ENCODE peak calls at places on chromosomes 1 and 21, in five cellular contexts. B, V, L, F and H are unnamed samples.

GRCh38 chr21:39094847-39095525 is 88.3 kb downstream of the PSMG1 start:
- DNase-seq in B (no peak), V (no peak), F (no peak), L (no peak), H (no peak)

GRCh38 chr1:204398197-204399125 is 13.2 kb downstream of the PPP1R15B start:
- DNase-seq in F (peak; percentile 94), L (peak; percentile 97), V (peak; percentile 70), B (peak; percentile 33), H (peak; percentile 26)

GRCh38 chr1:108537976-108538375 is 21.9 kb upstream of the EEIG2 start:
- DNase-seq in F (no peak), B (no peak), V (no peak), L (no peak), H (no peak)

GRCh38 chr1:4664601-4665000 is 10.2 kb downstream of the AJAP1 start:
- DNase-seq in V (no peak), B (no peak), L (no peak), F (no peak), H (no peak)

GRCh38 chr1:20323613-20323920 is 32.9 kb downstream of the VWA5B1 start:
- DNase-seq in F (no peak), V (no peak), L (no peak), B (no peak), H (no peak)

GRCh38 chr1:202343652-202344349 is 2.1 kb upstream of the UBE2T start:
- DNase-seq in B (no peak), L (peak; percentile 81), V (no peak), F (no peak), H (peak; percentile 15)

GRCh38 chr1:60281360-60281932 is 207.9 kb upstream of the C1orf87 start:
- DNase-seq in L (peak; percentile 89), F (peak; percentile 65), B (no peak), V (peak; percentile 63), H (no peak)

GRCh38 chr1:46174448-46175231 is at the start of gene TSPAN1:
- DNase-seq in L (no peak), V (no peak), F (no peak), B (no peak), H (no peak)

GRCh38 chr1:83583351-83584014 is 415.4 kb downstream of the TTLL7 start:
- DNase-seq in B (peak; percentile 18), F (peak; percentile 48), L (no peak), V (peak; percentile 35), H (peak; percentile 24)

GRCh38 chr21:26835027-26835713 is 10.0 kb downstream of the ADAMTS1 start:
- DNase-seq in F (no peak), V (no peak), B (no peak), L (no peak), H (no peak)

GRCh38 chr1:207873055-207873890 is 37.7 kb downstream of the CD34 start:
- DNase-seq in V (peak; percentile 76), L (no peak), F (no peak), B (no peak), H (no peak)

DNA sequence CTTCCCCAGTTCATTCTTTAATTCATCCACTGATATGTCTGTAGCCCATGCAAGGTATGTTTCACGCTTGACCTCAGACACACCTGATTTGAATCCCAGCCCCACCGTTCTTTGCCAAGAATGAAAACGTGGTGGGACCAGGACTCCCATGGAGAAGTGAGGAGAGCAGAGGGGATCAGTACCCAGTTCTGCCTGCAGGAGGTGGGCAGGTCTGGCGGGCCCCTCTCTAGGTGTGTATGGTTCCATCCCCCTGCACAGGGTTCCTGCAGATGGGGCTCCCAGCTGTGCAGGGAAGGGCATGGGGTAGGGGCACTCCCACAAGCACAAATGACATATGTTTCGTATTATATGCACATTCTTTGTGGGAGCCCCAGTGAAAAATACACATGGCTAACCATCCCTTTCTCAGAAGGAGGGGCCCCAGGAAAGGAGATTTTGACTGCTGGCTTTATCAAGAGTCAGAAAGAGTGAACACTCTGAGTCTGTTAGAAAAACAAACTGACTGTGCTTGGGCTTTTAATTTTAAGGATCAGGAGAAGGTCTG is 144.6 kb downstream of the PLPP3 start:
- DNase-seq in B (no peak), F (no peak), L (peak; percentile 35), V (no peak), H (no peak)
- TF ChIP-seq CTCF in B (no peak), F (no peak), L (peak; percentile 47), V (no peak), H (peak; percentile 24)

DNA sequence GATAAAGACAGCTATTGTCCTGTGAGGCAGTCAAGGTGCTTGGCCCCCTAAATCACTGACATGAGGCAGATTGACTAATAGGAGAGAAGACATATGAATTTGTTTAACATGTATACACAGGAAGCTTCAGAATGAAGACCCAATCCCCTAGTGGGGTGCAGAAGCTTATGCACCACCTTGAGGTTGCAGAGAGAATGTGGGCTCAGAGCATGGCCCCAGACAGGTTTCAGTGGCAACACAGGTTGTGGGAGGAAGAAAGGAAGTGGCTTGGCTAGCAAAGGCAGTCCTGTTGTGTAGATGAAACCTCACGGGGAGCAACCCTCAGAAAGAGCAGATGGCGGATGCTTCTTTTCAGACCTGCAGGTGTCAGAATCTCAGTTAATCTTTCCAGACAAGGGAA is 37.0 kb upstream of the PARP1 start:
- DNase-seq in B (peak; percentile 55), V (peak; percentile 86), L (peak; percentile 61), F (peak; percentile 47), H (peak; percentile 65)
- TF ChIP-seq CTCF in B (peak; percentile 45), V (peak; percentile 61), L (peak; percentile 35), F (no peak), H (peak; percentile 66)

GRCh38 chr1:155911156-155912055 is at the start of gene RIT1:
- DNase-seq in L (peak; percentile 94), V (peak; percentile 92), B (peak; percentile 83), F (peak; percentile 93), H (peak; percentile 90)
- TF ChIP-seq CTCF in L (no peak), V (peak; percentile 9), B (no peak), F (no peak), H (no peak)

GRCh38 chr1:245241506-245242130 is 86.8 kb downstream of the KIF26B start:
- DNase-seq in V (no peak), L (no peak), B (no peak), F (no peak), H (no peak)
- TF ChIP-seq CTCF in V (no peak), L (no peak), B (no peak), F (no peak), H (no peak)

GRCh38 chr1:110408488-110408887 is 994 bp upstream of the LAMTOR5 start:
- DNase-seq in L (no peak), B (no peak), F (no peak), V (no peak), H (no peak)

GRCh38 chr1:110411173-110411572 is 3.7 kb upstream of the LAMTOR5 start:
- DNase-seq in B (no peak), L (no peak), F (no peak), V (no peak), H (no peak)

GRCh38 chr1:110412576-110412975 is 5.1 kb upstream of the LAMTOR5 start:
- DNase-seq in F (peak; percentile 75), B (peak; percentile 52), L (peak; percentile 92), V (peak; percentile 75), H (peak; percentile 38)

GRCh38 chr1:110403805-110404204 is 3.7 kb downstream of the LAMTOR5 start:
- DNase-seq in B (no peak), L (no peak), F (no peak), V (no peak), H (no peak)

GRCh38 chr1:110407260-110408210 is at the start of gene LAMTOR5:
- DNase-seq in F (peak; percentile 96), B (peak; percentile 87), L (peak; percentile 92), V (peak; percentile 96), H (peak; percentile 93)
- TF ChIP-seq CTCF in F (no peak), B (no peak), L (no peak), V (no peak), H (no peak)

GRCh38 chr1:152107984-152108898 is 7.0 kb downstream of the TCHH start:
- DNase-seq in B (no peak), V (peak; percentile 4), F (peak; percentile 21), L (peak; percentile 78), H (peak; percentile 3)
- TF ChIP-seq CTCF in B (no peak), V (no peak), F (no peak), L (no peak), H (no peak)